ENCODE peak calls at places on chromosomes 3 and 15, in nine cellular contexts. O, J, N, S, U, X, D, V and A are unnamed samples.
A peak's percentile ranks its signal among the peaks of the same experiment; 100 is the strongest.

GRCh38 chr3:5840091-5840490 is 652.6 kb downstream of the EDEM1 start:
- DNase-seq in O (no peak), J (no peak), N (no peak), S (no peak), U (no peak), X (no peak), D (no peak), V (no peak), A (no peak)

GRCh38 chr3:136114421-136114820 is 81.7 kb downstream of the MSL2 start:
- DNase-seq in O (no peak), J (no peak), N (no peak), S (no peak), U (no peak), X (no peak), D (peak; percentile 60), V (no peak), A (no peak)

GRCh38 chr15:95845862-95846515 is 484.5 kb upstream of the NR2F2 start:
- DNase-seq in O (peak; percentile 29), J (peak; percentile 6), N (no peak), S (no peak), U (no peak), X (no peak), D (peak; percentile 70), V (no peak), A (no peak)

GRCh38 chr3:29642393-29643033 is 361.6 kb downstream of the RBMS3 start:
- DNase-seq in O (peak; percentile 14), J (no peak), N (peak; percentile 27), S (no peak), U (no peak), X (no peak), D (no peak), V (peak; percentile 66), A (no peak)

GRCh38 chr3:60217156-60217911 is 1033.9 kb downstream of the FHIT start:
- DNase-seq in O (no peak), J (no peak), N (no peak), S (no peak), U (no peak), X (peak; percentile 5), D (no peak), V (peak; percentile 4), A (no peak)

GRCh38 chr3:72130565-72130964 is 345.6 kb upstream of the PROK2 start:
- DNase-seq in O (no peak), J (no peak), N (no peak), S (no peak), U (no peak), X (no peak), D (no peak), V (no peak), A (no peak)

GRCh38 chr3:3209714-3210113 is 30.2 kb upstream of the CRBN start:
- DNase-seq in O (no peak), J (no peak), N (no peak), S (no peak), U (no peak), X (no peak), D (no peak), V (no peak), A (no peak)

GRCh38 chr3:70882104-70882503 is 569.7 kb upstream of the MDFIC2 start:
- DNase-seq in O (no peak), J (no peak), N (no peak), S (no peak), U (no peak), X (no peak), D (peak; percentile 75), V (peak; percentile 13), A (no peak)

GRCh38 chr15:55562601-55563000 is 25.5 kb downstream of the PYGO1 start:
- DNase-seq in O (no peak), J (no peak), N (no peak), S (no peak), U (no peak), X (no peak), D (no peak), V (no peak), A (no peak)

GRCh38 chr15:30043211-30043655 is 39.5 kb upstream of the GOLGA8J start:
- DNase-seq in O (no peak), J (no peak), N (peak; percentile 49), S (no peak), U (no peak), X (peak; percentile 40), D (peak; percentile 58), V (peak; percentile 25), A (no peak)

GRCh38 chr3:36597422-36597821 is 166.9 kb downstream of the DCLK3 start:
- DNase-seq in O (peak; percentile 3), J (no peak), N (peak; percentile 48), S (no peak), U (no peak), X (peak; percentile 54), D (peak; percentile 2), V (peak; percentile 63), A (no peak)